ENCODE peak calls at places on chromosomes 3 and 15, in seven cellular contexts. One of them, this sample, is unnamed.

GRCh38 chr15:64019764-64020163 is 26.5 kb downstream of the DAPK2 start:
- DNase-seq in GM12865: peak; percentile 70
- DNase-seq in breast epithelium: peak; percentile 60
- DNase-seq in tibial nerve: no peak
- DNase-seq in aorta: no peak
- DNase-seq in astrocyte of the spinal cord: no peak
- DNase-seq in fibroblast of pulmonary artery: no peak
- DNase-seq in this sample: no peak

GRCh38 chr15:55907797-55908196 is 85.6 kb downstream of the NEDD4 start:
- DNase-seq in GM12865: no peak
- DNase-seq in breast epithelium: no peak
- DNase-seq in tibial nerve: no peak
- DNase-seq in aorta: no peak
- DNase-seq in astrocyte of the spinal cord: peak; percentile 96
- DNase-seq in fibroblast of pulmonary artery: peak; percentile 94
- DNase-seq in this sample: no peak

GRCh38 chr3:27090265-27091041 is 278.7 kb downstream of the NEK10 start:
- DNase-seq in GM12865: no peak
- DNase-seq in breast epithelium: no peak
- DNase-seq in tibial nerve: no peak
- DNase-seq in aorta: no peak
- DNase-seq in astrocyte of the spinal cord: no peak
- DNase-seq in fibroblast of pulmonary artery: peak; percentile 33
- DNase-seq in this sample: no peak

GRCh38 chr3:61820306-61820992 is 259.1 kb downstream of the PTPRG start:
- DNase-seq in GM12865: no peak
- DNase-seq in breast epithelium: no peak
- DNase-seq in tibial nerve: no peak
- DNase-seq in aorta: no peak
- DNase-seq in astrocyte of the spinal cord: no peak
- DNase-seq in fibroblast of pulmonary artery: no peak
- DNase-seq in this sample: no peak

GRCh38 chr3:119322523-119323400 is 28.6 kb downstream of the ARHGAP31 start:
- DNase-seq in GM12865: peak; percentile 98
- DNase-seq in breast epithelium: peak; percentile 65
- DNase-seq in tibial nerve: peak; percentile 52
- DNase-seq in aorta: peak; percentile 96
- DNase-seq in astrocyte of the spinal cord: peak; percentile 85
- DNase-seq in fibroblast of pulmonary artery: peak; percentile 79
- DNase-seq in this sample: peak; percentile 82

GRCh38 chr3:112734718-112735350 is 93.9 kb upstream of the CCDC80 start:
- DNase-seq in GM12865: peak; percentile 79
- DNase-seq in breast epithelium: no peak
- DNase-seq in tibial nerve: peak; percentile 75
- DNase-seq in aorta: peak; percentile 51
- DNase-seq in astrocyte of the spinal cord: peak; percentile 75
- DNase-seq in fibroblast of pulmonary artery: peak; percentile 88
- DNase-seq in this sample: peak; percentile 49

GRCh38 chr3:50623840-50624474 is 7.0 kb downstream of the MAPKAPK3 start:
- DNase-seq in GM12865: peak; percentile 66
- DNase-seq in breast epithelium: no peak
- DNase-seq in tibial nerve: no peak
- DNase-seq in aorta: no peak
- DNase-seq in astrocyte of the spinal cord: no peak
- DNase-seq in fibroblast of pulmonary artery: no peak
- DNase-seq in this sample: no peak

GRCh38 chr3:143814358-143814968 is 33.8 kb downstream of the SLC9A9 start:
- DNase-seq in GM12865: peak; percentile 27
- DNase-seq in breast epithelium: no peak
- DNase-seq in tibial nerve: peak; percentile 36
- DNase-seq in aorta: no peak
- DNase-seq in astrocyte of the spinal cord: no peak
- DNase-seq in fibroblast of pulmonary artery: no peak
- DNase-seq in this sample: no peak

GRCh38 chr3:32399030-32399620 is 7.5 kb downstream of the CMTM7 start:
- DNase-seq in GM12865: peak; percentile 62
- DNase-seq in breast epithelium: no peak
- DNase-seq in tibial nerve: no peak
- DNase-seq in aorta: no peak
- DNase-seq in astrocyte of the spinal cord: peak; percentile 68
- DNase-seq in fibroblast of pulmonary artery: peak; percentile 81
- DNase-seq in this sample: no peak

GRCh38 chr3:105611304-105612192 is 244.8 kb downstream of the ALCAM start:
- DNase-seq in GM12865: no peak
- DNase-seq in breast epithelium: no peak
- DNase-seq in tibial nerve: no peak
- DNase-seq in aorta: no peak
- DNase-seq in astrocyte of the spinal cord: no peak
- DNase-seq in fibroblast of pulmonary artery: no peak
- DNase-seq in this sample: no peak

GRCh38 chr3:186044973-186045372 is 63.9 kb downstream of the ETV5 start:
- DNase-seq in GM12865: no peak
- DNase-seq in breast epithelium: no peak
- DNase-seq in tibial nerve: no peak
- DNase-seq in aorta: no peak
- DNase-seq in astrocyte of the spinal cord: peak; percentile 36
- DNase-seq in fibroblast of pulmonary artery: peak; percentile 15
- DNase-seq in this sample: no peak

GRCh38 chr15:49927462-49927861 is 191.6 kb downstream of the ATP8B4 start:
- DNase-seq in GM12865: no peak
- DNase-seq in breast epithelium: no peak
- DNase-seq in tibial nerve: no peak
- DNase-seq in aorta: no peak
- DNase-seq in astrocyte of the spinal cord: peak; percentile 45
- DNase-seq in fibroblast of pulmonary artery: no peak
- DNase-seq in this sample: no peak

GRCh38 chr15:66369773-66370651 is 13.5 kb upstream of the TIPIN start:
- DNase-seq in GM12865: peak; percentile 74
- DNase-seq in breast epithelium: no peak
- DNase-seq in tibial nerve: no peak
- DNase-seq in aorta: no peak
- DNase-seq in astrocyte of the spinal cord: peak; percentile 13
- DNase-seq in fibroblast of pulmonary artery: peak; percentile 62
- DNase-seq in this sample: no peak

GRCh38 chr15:70234256-70234965 is 136.7 kb upstream of the TLE3 start:
- DNase-seq in GM12865: no peak
- DNase-seq in breast epithelium: no peak
- DNase-seq in tibial nerve: no peak
- DNase-seq in aorta: no peak
- DNase-seq in astrocyte of the spinal cord: peak; percentile 35
- DNase-seq in fibroblast of pulmonary artery: peak; percentile 75
- DNase-seq in this sample: no peak

GRCh38 chr15:96225642-96226259 is 104.7 kb upstream of the NR2F2 start:
- DNase-seq in GM12865: no peak
- DNase-seq in breast epithelium: no peak
- DNase-seq in tibial nerve: no peak
- DNase-seq in aorta: no peak
- DNase-seq in astrocyte of the spinal cord: no peak
- DNase-seq in fibroblast of pulmonary artery: no peak
- DNase-seq in this sample: no peak
- H3K4me3 ChIP-seq in GM12865: no peak overlapping the region
- H3K4me3 ChIP-seq in breast epithelium: no peak overlapping the region
- H3K4me3 ChIP-seq in tibial nerve: no peak overlapping the region
- H3K4me3 ChIP-seq in aorta: no peak overlapping the region
- H3K4me3 ChIP-seq in astrocyte of the spinal cord: no peak overlapping the region
- H3K4me3 ChIP-seq in fibroblast of pulmonary artery: no peak overlapping the region
- H3K4me3 ChIP-seq in this sample: no peak overlapping the region

GRCh38 chr15:43484455-43484854 is 8.5 kb downstream of the TP53BP1 start:
- DNase-seq in GM12865: no peak
- DNase-seq in breast epithelium: no peak
- DNase-seq in tibial nerve: no peak
- DNase-seq in aorta: no peak
- DNase-seq in astrocyte of the spinal cord: no peak
- DNase-seq in fibroblast of pulmonary artery: peak; percentile 22
- DNase-seq in this sample: no peak

GRCh38 chr15:43488790-43489585 is 4.0 kb downstream of the TP53BP1 start:
- DNase-seq in GM12865: no peak
- DNase-seq in breast epithelium: no peak
- DNase-seq in tibial nerve: no peak
- DNase-seq in aorta: no peak
- DNase-seq in astrocyte of the spinal cord: no peak
- DNase-seq in fibroblast of pulmonary artery: peak; percentile 49
- DNase-seq in this sample: no peak

GRCh38 chr15:43483306-43484128 is 9.4 kb downstream of the TP53BP1 start:
- DNase-seq in GM12865: peak; percentile 9
- DNase-seq in breast epithelium: no peak
- DNase-seq in tibial nerve: no peak
- DNase-seq in aorta: no peak
- DNase-seq in astrocyte of the spinal cord: no peak
- DNase-seq in fibroblast of pulmonary artery: peak; percentile 55
- DNase-seq in this sample: no peak

GRCh38 chr15:43492266-43492665 is 690 bp downstream of the TP53BP1 start:
- DNase-seq in GM12865: no peak
- DNase-seq in breast epithelium: no peak
- DNase-seq in tibial nerve: no peak
- DNase-seq in aorta: no peak
- DNase-seq in astrocyte of the spinal cord: no peak
- DNase-seq in fibroblast of pulmonary artery: no peak
- DNase-seq in this sample: no peak

GRCh38 chr15:43487271-43487895 is 5.6 kb downstream of the TP53BP1 start:
- DNase-seq in GM12865: no peak
- DNase-seq in breast epithelium: no peak
- DNase-seq in tibial nerve: no peak
- DNase-seq in aorta: no peak
- DNase-seq in astrocyte of the spinal cord: peak; percentile 36
- DNase-seq in fibroblast of pulmonary artery: no peak
- DNase-seq in this sample: no peak
- H3K4me3 ChIP-seq in GM12865: no peak overlapping the region
- H3K4me3 ChIP-seq in breast epithelium: no peak overlapping the region
- H3K4me3 ChIP-seq in tibial nerve: no peak overlapping the region
- H3K4me3 ChIP-seq in aorta: no peak overlapping the region
- H3K4me3 ChIP-seq in astrocyte of the spinal cord: no peak overlapping the region
- H3K4me3 ChIP-seq in fibroblast of pulmonary artery: no peak overlapping the region
- H3K4me3 ChIP-seq in this sample: no peak overlapping the region

DNA sequence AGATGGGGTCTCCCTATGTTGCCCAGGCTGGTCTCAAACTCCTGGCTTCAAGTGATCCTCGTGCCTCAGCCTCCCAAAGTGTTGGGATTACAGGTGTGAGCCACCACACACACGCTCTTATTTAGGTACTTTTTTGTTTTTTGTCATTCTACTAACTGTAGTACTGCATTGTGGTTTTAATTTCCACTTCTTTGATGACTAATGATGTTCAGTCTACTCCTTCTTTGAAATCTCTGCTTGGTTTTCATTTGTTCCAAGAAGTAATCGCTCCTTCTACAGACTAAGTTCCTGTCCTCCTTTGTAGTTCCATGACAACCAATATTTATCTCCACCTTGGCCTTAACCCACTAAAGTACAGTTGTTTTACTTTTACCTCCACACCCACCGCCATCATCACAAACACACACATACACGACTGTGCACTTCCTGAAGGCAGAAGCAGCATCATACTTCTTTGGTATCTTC is 529 bp upstream of the DLEC1 start:
- DNase-seq in GM12865: no peak
- DNase-seq in breast epithelium: no peak
- DNase-seq in tibial nerve: no peak
- DNase-seq in aorta: no peak
- DNase-seq in astrocyte of the spinal cord: no peak
- DNase-seq in fibroblast of pulmonary artery: no peak
- DNase-seq in this sample: no peak
- H3K4me3 ChIP-seq in GM12865: no peak overlapping the region
- H3K4me3 ChIP-seq in breast epithelium: no peak overlapping the region
- H3K4me3 ChIP-seq in tibial nerve: no peak overlapping the region
- H3K4me3 ChIP-seq in aorta: no peak overlapping the region
- H3K4me3 ChIP-seq in astrocyte of the spinal cord: no peak overlapping the region
- H3K4me3 ChIP-seq in fibroblast of pulmonary artery: no peak overlapping the region
- H3K4me3 ChIP-seq in this sample: no peak overlapping the region

GRCh38 chr3:131756405-131756804 is 253.6 kb upstream of the MRPL3 start:
- DNase-seq in GM12865: no peak
- DNase-seq in breast epithelium: no peak
- DNase-seq in tibial nerve: no peak
- DNase-seq in aorta: no peak
- DNase-seq in astrocyte of the spinal cord: no peak
- DNase-seq in fibroblast of pulmonary artery: no peak
- DNase-seq in this sample: no peak
- H3K4me3 ChIP-seq in GM12865: no peak overlapping the region
- H3K4me3 ChIP-seq in breast epithelium: no peak overlapping the region
- H3K4me3 ChIP-seq in tibial nerve: no peak overlapping the region
- H3K4me3 ChIP-seq in aorta: no peak overlapping the region
- H3K4me3 ChIP-seq in astrocyte of the spinal cord: no peak overlapping the region
- H3K4me3 ChIP-seq in fibroblast of pulmonary artery: no peak overlapping the region
- H3K4me3 ChIP-seq in this sample: no peak overlapping the region